ENCODE peak calls at places on chromosomes 2 and 18, in seven cellular contexts. N is psoas muscle, R is neural progenitor cell, F is tibial artery, M is dorsolateral prefrontal cortex, V is K562, H is HepG2. Z is an unnamed sample.

GRCh38 chr18:3321133-3321812 is 59.3 kb downstream of the MYL12B start:
- DNase-seq in M (no peak), V (peak; percentile 34), H (no peak), F (no peak), N (no peak), R (no peak), Z (no peak)

GRCh38 chr2:216205486-216205885 is 96.3 kb downstream of the XRCC5 start:
- DNase-seq in H (no peak), M (no peak), V (no peak), R (no peak), N (no peak), F (no peak), Z (no peak)

GRCh38 chr2:37189452-37190153 is 1.1 kb upstream of the SULT6B1 start:
- DNase-seq in N (no peak), V (no peak), H (peak; percentile 90), R (peak; percentile 51), M (peak; percentile 25), F (no peak), Z (no peak)

GRCh38 chr2:143553261-143553660 is 424.0 kb downstream of the ARHGAP15 start:
- DNase-seq in F (no peak), V (no peak), N (no peak), M (no peak), H (no peak), R (no peak), Z (no peak)

GRCh38 chr2:38406597-38407110 is 29.6 kb upstream of the ATL2 start:
- DNase-seq in N (no peak), V (no peak), M (no peak), F (no peak), R (no peak), H (peak; percentile 82), Z (no peak)

GRCh38 chr18:25736516-25736915 is 353.9 kb downstream of the SS18 start:
- DNase-seq in V (no peak), M (no peak), R (no peak), F (no peak), N (no peak), H (no peak), Z (no peak)

GRCh38 chr18:27723168-27723567 is 453.8 kb downstream of the CDH2 start:
- DNase-seq in V (no peak), F (no peak), H (no peak), R (no peak), M (no peak), N (no peak), Z (no peak)

GRCh38 chr2:191748050-191748449 is 70.1 kb downstream of the NABP1 start:
- DNase-seq in M (no peak), N (no peak), H (no peak), V (no peak), R (no peak), F (no peak), Z (no peak)

GRCh38 chr18:31677592-31677991 is 6.8 kb downstream of the B4GALT6 start:
- DNase-seq in H (no peak), M (no peak), R (no peak), V (no peak), F (no peak), N (no peak), Z (no peak)

GRCh38 chr18:11387880-11388279 is 221.5 kb upstream of the SLC35G4 start:
- DNase-seq in F (peak; percentile 76), H (peak; percentile 76), N (peak; percentile 73), R (peak; percentile 46), V (peak; percentile 42), M (no peak), Z (no peak)

GRCh38 chr2:119873350-119874013 is 113.8 kb downstream of the PTPN4 start:
- DNase-seq in M (no peak), R (no peak), N (no peak), V (no peak), H (no peak), F (no peak), Z (no peak)

GRCh38 chr2:260507-261161 is 3.2 kb downstream of the SH3YL1 start:
- DNase-seq in H (peak; percentile 99), V (no peak), N (no peak), M (no peak), R (no peak), F (no peak), Z (no peak)

GRCh38 chr2:149068996-149069888 is 30.7 kb downstream of the LYPD6B start:
- DNase-seq in F (no peak), V (no peak), N (no peak), R (no peak), M (no peak), H (no peak), Z (no peak)

GRCh38 chr18:35502062-35502461 is 4.3 kb upstream of the INO80C start:
- DNase-seq in M (no peak), N (no peak), R (no peak), H (no peak), V (no peak), F (no peak), Z (no peak)

GRCh38 chr2:224901121-224901676 is 141.1 kb downstream of the DOCK10 start:
- DNase-seq in V (no peak), M (no peak), F (no peak), N (no peak), H (no peak), R (no peak), Z (no peak)

GRCh38 chr18:7198326-7198725 is 32.6 kb upstream of the LRRC30 start:
- DNase-seq in R (no peak), N (no peak), M (no peak), H (no peak), F (no peak), V (no peak), Z (no peak)

GRCh38 chr2:121049921-121050585 is 234.9 kb downstream of the TFCP2L1 start:
- DNase-seq in F (no peak), R (no peak), M (no peak), N (no peak), V (no peak), H (no peak), Z (no peak)

GRCh38 chr2:83112863-83113262 is 1346.2 kb downstream of the SUCLG1 start:
- DNase-seq in R (no peak), M (no peak), N (no peak), F (no peak), V (no peak), H (no peak), Z (no peak)

GRCh38 chr2:65064728-65065552 is 8.7 kb downstream of the CEP68 start:
- DNase-seq in M (peak; percentile 68), R (peak; percentile 55), H (peak; percentile 36), N (peak; percentile 78), V (peak; percentile 58), F (peak; percentile 91), Z (no peak)

GRCh38 chr2:27584597-27584996 is 1.8 kb downstream of the ZNF512 start:
- DNase-seq in M (no peak), R (no peak), N (no peak), F (no peak), H (no peak), V (no peak), Z (no peak)
- H3K4me3 ChIP-seq in M (peak overlapping the region; percentile 86), R (peak overlapping the region; percentile 89), N (no peak overlapping the region), F (no peak overlapping the region), H (peak overlapping the region; percentile 69), V (peak overlapping the region; percentile 54), Z (no peak overlapping the region)

GRCh38 chr2:10036095-10036879 is 7.1 kb upstream of the KLF11 start:
- DNase-seq in M (peak; percentile 82), N (peak; percentile 87), R (peak; percentile 42), V (no peak), F (peak; percentile 94), H (no peak), Z (no peak)
- H3K27ac ChIP-seq in M (peak overlapping the region; percentile 80), N (peak overlapping the region; percentile 89), R (no peak overlapping the region), V (no peak overlapping the region), F (peak overlapping the region; percentile 80), H (no peak overlapping the region), Z (no peak overlapping the region)

DNA sequence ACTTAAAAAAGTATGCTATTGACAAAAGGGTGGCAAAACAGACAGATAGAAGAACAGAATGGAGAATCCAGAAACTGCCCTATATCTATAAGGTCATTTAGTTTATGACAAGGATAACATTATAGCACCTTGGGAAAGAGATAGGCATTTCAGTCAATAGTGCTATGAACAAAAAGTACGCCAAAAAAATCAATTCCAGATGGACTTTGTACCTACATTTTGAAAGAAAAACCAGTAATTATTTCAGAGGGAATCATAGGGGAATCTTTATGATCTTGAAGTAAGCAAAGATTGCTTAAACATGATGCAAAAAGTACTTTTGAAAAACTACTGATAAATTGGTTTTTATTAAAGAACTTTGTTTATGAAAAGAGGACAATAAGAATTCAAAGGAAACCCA is 59.9 kb upstream of the SETBP1 start:
- DNase-seq in F (no peak), H (no peak), M (no peak), V (no peak), N (no peak), R (no peak), Z (no peak)
- H3K27me3 ChIP-seq in F (no peaks in the 10 kb centered on the region), H (no peaks in the 10 kb centered on the region), M (no peaks in the 10 kb centered on the region), V (no peaks in the 10 kb centered on the region), N (no peaks in the 10 kb centered on the region), R (no peaks in the 10 kb centered on the region), Z (no peaks in the 10 kb centered on the region)

DNA sequence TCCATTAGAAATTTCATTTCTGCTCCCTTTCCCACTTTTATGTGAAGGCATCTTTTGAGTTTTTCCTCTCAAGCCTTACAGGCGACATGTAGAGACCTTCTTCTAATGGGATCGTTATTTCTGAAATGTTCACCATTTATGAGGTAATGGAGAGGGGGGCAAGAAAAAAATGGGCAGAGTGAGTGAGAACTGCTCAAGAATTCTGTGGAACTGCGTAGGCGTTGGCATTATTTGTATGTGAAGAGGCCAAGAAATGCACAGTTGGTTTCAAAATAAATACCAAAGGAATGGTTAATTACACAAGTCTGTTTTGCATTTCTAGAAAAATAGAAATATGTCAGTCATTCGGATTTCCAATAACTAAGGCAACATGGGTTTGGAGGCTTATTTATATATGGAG is 31.7 kb downstream of the INSIG2 start:
- DNase-seq in M (no peak), V (no peak), F (no peak), H (no peak), R (no peak), N (no peak), Z (no peak)
- H3K4me3 ChIP-seq in M (no peak overlapping the region), V (no peak overlapping the region), F (no peak overlapping the region), H (no peak overlapping the region), R (no peak overlapping the region), N (no peak overlapping the region), Z (no peak overlapping the region)

DNA sequence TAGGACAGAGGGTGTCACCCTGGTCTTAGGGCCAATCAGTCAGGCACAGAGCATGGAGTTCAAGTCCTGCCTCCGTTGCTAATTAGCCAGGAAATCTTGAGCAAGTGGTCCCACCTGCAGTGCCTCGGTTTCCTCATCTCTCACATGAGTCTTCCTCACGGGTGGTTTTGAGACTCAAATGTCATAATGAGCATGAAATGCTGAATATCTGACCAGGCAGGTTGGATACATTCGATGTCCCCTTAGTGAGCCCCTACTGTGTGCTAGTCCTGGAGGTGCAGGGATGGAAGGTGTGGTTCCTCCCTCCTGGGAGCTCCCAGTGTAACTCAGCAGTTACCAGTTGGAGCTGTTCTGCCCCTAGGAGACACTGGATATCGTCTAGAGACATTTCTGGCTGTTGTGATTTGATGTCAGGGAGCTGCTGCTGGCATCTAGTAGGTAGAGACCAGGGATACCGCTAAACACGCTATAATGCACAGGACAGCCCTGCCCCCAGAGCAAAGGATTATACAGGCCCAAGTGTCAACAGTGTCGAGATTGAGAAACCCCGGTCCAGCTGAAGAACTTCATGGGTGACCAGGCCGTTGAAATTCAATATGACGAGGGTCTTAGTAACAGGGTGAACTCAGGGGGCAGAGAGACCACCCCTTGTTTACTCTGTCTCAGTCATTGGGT is 118.5 kb upstream of the TWIST2 start:
- DNase-seq in F (no peak), M (no peak), H (no peak), N (no peak), V (no peak), R (no peak), Z (no peak)
- H3K27ac ChIP-seq in F (peak overlapping the region; percentile 75), M (peak overlapping the region; percentile 31), H (no peak overlapping the region), N (peak overlapping the region; percentile 46), V (no peak overlapping the region), R (no peak overlapping the region), Z (no peak overlapping the region)

Z was measured in iPS DF 6.9.